ENCODE peak calls at places on chromosomes 13 and 19, in ten cellular contexts. Q is GM23338, R is heart right ventricle, W is lower lobe of right lung, L is RWPE1, F is transverse colon, C is ascending aorta, I is ovary, B is uterus, G is PC-3. Y is an unnamed sample.

GRCh38 chr19:14375582-14376291 is 5.5 kb upstream of the ADGRE5 start:
- DNase-seq in Q (peak), R (peak), W (no peak), L (no peak), F (no peak), C (peak), I (no peak), B (peak), G (no peak), Y (no peak)

GRCh38 chr13:112980441-112980840 is 11.4 kb downstream of the MCF2L start:
- DNase-seq in Q (no peak), R (no peak), W (no peak), L (no peak), F (no peak), C (no peak), I (no peak), B (no peak), G (no peak), Y (no peak)

GRCh38 chr19:53394522-53394973 is 401 bp upstream of the ZNF765 start:
- DNase-seq in Q (peak), R (peak), W (peak), L (no peak), F (peak), C (peak), I (peak), B (peak), G (peak), Y (peak)

GRCh38 chr19:40750035-40750284 is 317 bp downstream of the ACTMAP start:
- DNase-seq in Q (no peak), R (no peak), W (no peak), L (no peak), F (no peak), C (no peak), I (no peak), B (no peak), G (peak), Y (no peak)

GRCh38 chr19:55362174-55362989 is 678 bp downstream of the GARIN5B start:
- DNase-seq in Q (no peak), R (no peak), W (no peak), L (no peak), F (no peak), C (no peak), I (no peak), B (no peak), G (no peak), Y (no peak)

GRCh38 chr19:12318782-12319413 is 14.5 kb downstream of the ZNF563 start:
- DNase-seq in Q (no peak), R (no peak), W (no peak), L (no peak), F (no peak), C (no peak), I (no peak), B (no peak), G (no peak), Y (no peak)

GRCh38 chr19:10499550-10500246 is 3.5 kb downstream of the KEAP1 start:
- DNase-seq in Q (peak), R (no peak), W (no peak), L (no peak), F (no peak), C (no peak), I (peak), B (no peak), G (no peak), Y (no peak)

GRCh38 chr13:26051231-26052135 is at the start of gene SHISA2:
- DNase-seq in Q (peak), R (no peak), W (peak), L (peak), F (no peak), C (no peak), I (no peak), B (no peak), G (peak), Y (no peak)

GRCh38 chr13:91353494-91353893 is 6.0 kb downstream of the MIR17HG start:
- DNase-seq in Q (no peak), R (no peak), W (no peak), L (no peak), F (no peak), C (no peak), I (no peak), B (no peak), G (no peak), Y (no peak)

GRCh38 chr13:46675016-46675415 is 121.9 kb downstream of the ESD start:
- DNase-seq in Q (no peak), R (no peak), W (no peak), L (no peak), F (no peak), C (no peak), I (no peak), B (no peak), G (no peak), Y (no peak)

GRCh38 chr13:44755872-44756271 is 179.7 kb upstream of the TSC22D1 start:
- DNase-seq in Q (no peak), R (no peak), W (no peak), L (peak), F (no peak), C (no peak), I (no peak), B (no peak), G (peak), Y (no peak)

GRCh38 chr19:11125994-11126685 is 29.4 kb downstream of the SPC24 start:
- DNase-seq in Q (peak), R (peak), W (peak), L (peak), F (peak), C (peak), I (peak), B (peak), G (peak), Y (peak)

GRCh38 chr19:53881482-53882390 is at the start of gene PRKCG:
- DNase-seq in Q (peak), R (no peak), W (peak), L (no peak), F (peak), C (no peak), I (peak), B (no peak), G (peak), Y (peak)

GRCh38 chr19:34232566-34233481 is 21.5 kb upstream of the GARRE1 start:
- DNase-seq in Q (no peak), R (peak), W (peak), L (peak), F (no peak), C (peak), I (peak), B (peak), G (peak), Y (peak)

GRCh38 chr19:1261512-1261862 is 7.6 kb upstream of the CIRBP start:
- DNase-seq in Q (peak), R (peak), W (peak), L (no peak), F (peak), C (no peak), I (peak), B (no peak), G (no peak), Y (no peak)

GRCh38 chr19:56712609-56713008 is 41.1 kb upstream of the ZNF835 start:
- DNase-seq in Q (no peak), R (no peak), W (no peak), L (no peak), F (no peak), C (no peak), I (no peak), B (no peak), G (no peak), Y (no peak)

GRCh38 chr19:55680339-55681130 is 5.5 kb downstream of the EPN1 start:
- DNase-seq in Q (no peak), R (no peak), W (no peak), L (no peak), F (no peak), C (no peak), I (peak), B (no peak), G (no peak), Y (no peak)

GRCh38 chr13:46146898-46147297 is 35.1 kb downstream of the LCP1 start:
- DNase-seq in Q (peak), R (no peak), W (no peak), L (peak), F (no peak), C (no peak), I (no peak), B (no peak), G (no peak), Y (no peak)

GRCh38 chr13:32905063-32905863 is 111.0 kb upstream of the KL start:
- DNase-seq in Q (peak), R (no peak), W (no peak), L (peak), F (no peak), C (no peak), I (no peak), B (no peak), G (peak), Y (no peak)

GRCh38 chr19:48836089-48837017 is at the start of gene HSD17B14:
- DNase-seq in Q (peak), R (peak), W (no peak), L (no peak), F (peak), C (peak), I (peak), B (peak), G (peak), Y (peak)

GRCh38 chr19:39915101-39915847 is 19.2 kb downstream of the FCGBP start:
- DNase-seq in Q (peak), R (no peak), W (no peak), L (no peak), F (no peak), C (no peak), I (no peak), B (no peak), G (no peak), Y (no peak)

GRCh38 chr13:39269004-39269403 is 230.7 kb downstream of the NHLRC3 start:
- DNase-seq in Q (no peak), R (no peak), W (no peak), L (no peak), F (no peak), C (no peak), I (no peak), B (no peak), G (no peak), Y (no peak)

GRCh38 chr13:39274926-39275325 is 236.7 kb downstream of the NHLRC3 start:
- DNase-seq in Q (no peak), R (no peak), W (no peak), L (no peak), F (no peak), C (no peak), I (no peak), B (no peak), G (no peak), Y (no peak)

GRCh38 chr13:39269411-39269810 is 231.2 kb downstream of the NHLRC3 start:
- DNase-seq in Q (no peak), R (no peak), W (no peak), L (no peak), F (no peak), C (no peak), I (no peak), B (no peak), G (no peak), Y (no peak)

GRCh38 chr13:39279077-39279476 is 240.8 kb downstream of the NHLRC3 start:
- DNase-seq in Q (no peak), R (no peak), W (no peak), L (no peak), F (no peak), C (no peak), I (no peak), B (no peak), G (no peak), Y (no peak)

DNA sequence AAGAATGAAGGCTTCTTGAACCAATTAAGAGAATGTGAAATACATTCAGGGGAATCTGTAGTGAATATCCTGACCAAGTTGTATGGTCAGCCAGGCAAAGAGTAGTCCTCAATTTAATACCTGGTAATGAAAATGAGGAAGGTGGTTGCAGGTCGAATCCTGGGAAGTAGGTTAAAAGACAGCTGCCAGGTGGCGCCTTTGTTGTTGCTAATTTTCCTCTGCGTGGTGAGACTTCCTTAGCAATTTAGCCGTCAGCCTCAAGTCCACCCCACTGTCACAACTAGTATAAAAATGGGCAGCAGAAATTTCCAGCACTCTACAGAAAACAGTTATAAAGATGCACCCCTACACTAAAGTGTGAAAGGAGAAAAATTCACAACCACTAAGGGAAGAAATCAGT is 235.7 kb downstream of the NHLRC3 start:
- DNase-seq in Q (peak), R (no peak), W (no peak), L (peak), F (peak), C (no peak), I (peak), B (no peak), G (peak), Y (no peak)
- TF ChIP-seq CTCF in Q (peak), R (peak), W (no peak), L (peak), F (peak), C (peak), I (no peak), B (no peak), G (peak), Y (peak)

GRCh38 chr19:57887195-57887941 is 1.5 kb downstream of the ZNF814 start:
- DNase-seq in Q (peak), R (no peak), W (no peak), L (no peak), F (peak), C (no peak), I (no peak), B (no peak), G (no peak), Y (no peak)
- H3K27ac ChIP-seq in Q (peak), R (no peak), W (no peak), L (no peak), F (peak), C (no peak), I (no peak), B (no peak), G (no peak), Y (no peak)

GRCh38 chr13:40564342-40564997 is 102.0 kb downstream of the FOXO1 start:
- DNase-seq in Q (no peak), R (no peak), W (no peak), L (no peak), F (no peak), C (no peak), I (no peak), B (no peak), G (no peak), Y (no peak)
- TF ChIP-seq CTCF in Q (no peak), R (peak), W (no peak), L (no peak), F (no peak), C (no peak), I (peak), B (no peak), G (no peak), Y (peak)

GRCh38 chr13:93296584-93296983 is 70.0 kb downstream of the GPC6 start:
- DNase-seq in Q (no peak), R (no peak), W (no peak), L (no peak), F (no peak), C (no peak), I (no peak), B (no peak), G (no peak), Y (no peak)
- H3K27ac ChIP-seq in Q (no peak), R (no peak), W (no peak), L (no peak), F (no peak), C (no peak), I (no peak), B (no peak), G (no peak), Y (no peak)

GRCh38 chr19:3599776-3600183 is 6.9 kb downstream of the TBXA2R start:
- DNase-seq in Q (peak), R (no peak), W (no peak), L (no peak), F (no peak), C (no peak), I (no peak), B (no peak), G (no peak), Y (no peak)
- TF ChIP-seq CTCF in Q (peak), R (peak), W (no peak), L (no peak), F (no peak), C (no peak), I (no peak), B (no peak), G (peak), Y (no peak)

GRCh38 chr13:63408227-63409202 is 1992.9 kb upstream of the PCDH20 start:
- DNase-seq in Q (peak), R (no peak), W (no peak), L (no peak), F (no peak), C (no peak), I (no peak), B (no peak), G (no peak), Y (no peak)

GRCh38 chr13:63403726-63404125 is 1988.1 kb upstream of the PCDH20 start:
- DNase-seq in Q (no peak), R (no peak), W (no peak), L (no peak), F (no peak), C (no peak), I (no peak), B (no peak), G (no peak), Y (no peak)
- H3K27ac ChIP-seq in Q (no peak), R (no peak), W (no peak), L (no peak), F (no peak), C (no peak), I (no peak), B (no peak), G (no peak), Y (no peak)

GRCh38 chr13:99610702-99611289 is 109.5 kb downstream of the TM9SF2 start:
- DNase-seq in Q (peak), R (no peak), W (no peak), L (no peak), F (no peak), C (no peak), I (no peak), B (no peak), G (no peak), Y (no peak)
- TF ChIP-seq CTCF in Q (peak), R (no peak), W (no peak), L (no peak), F (no peak), C (no peak), I (no peak), B (no peak), G (peak), Y (no peak)